ENCODE peak calls at places on chromosomes 6 and 20, in ten cellular contexts. J is IMR-90, Q is thoracic aorta, G is astrocyte of the cerebellum, T is cardiac fibroblast, Y is neural progenitor cell, B is upper lobe of right lung, E is astrocyte of the spinal cord, H is uterus, D is PC-3. F is an unnamed sample.

GRCh38 chr20:24984963-24985640 is 7.4 kb downstream of the APMAP start:
- DNase-seq in J (no peak), Q (no peak), G (no peak), T (no peak), Y (no peak), B (peak; percentile 53), E (no peak), H (no peak), D (no peak), F (no peak)

GRCh38 chr20:38727602-38728236 is 3.4 kb downstream of the SLC32A1 start:
- DNase-seq in J (no peak), Q (no peak), G (no peak), T (no peak), Y (no peak), B (no peak), E (no peak), H (no peak), D (no peak), F (no peak)

GRCh38 chr20:24598346-24598745 is 128.9 kb downstream of the SYNDIG1 start:
- DNase-seq in J (no peak), Q (no peak), G (no peak), T (no peak), Y (no peak), B (no peak), E (no peak), H (no peak), D (no peak), F (no peak)

GRCh38 chr20:20017852-20018245 is 687 bp downstream of the NAA20 start:
- DNase-seq in J (no peak), Q (no peak), G (no peak), T (no peak), Y (no peak), B (no peak), E (no peak), H (no peak), D (peak; percentile 23), F (no peak)

GRCh38 chr20:59812286-59813125 is 120.9 kb downstream of the SYCP2 start:
- DNase-seq in J (no peak), Q (no peak), G (no peak), T (no peak), Y (no peak), B (no peak), E (no peak), H (peak; percentile 4), D (no peak), F (no peak)

GRCh38 chr6:101290346-101290745 is 103.2 kb upstream of the GRIK2 start:
- DNase-seq in J (no peak), Q (no peak), G (no peak), T (no peak), Y (no peak), B (no peak), E (peak; percentile 1), H (no peak), D (no peak), F (peak; percentile 18)

GRCh38 chr6:63964347-63964746 is 328.7 kb downstream of the PHF3 start:
- DNase-seq in J (no peak), Q (no peak), G (no peak), T (no peak), Y (peak; percentile 20), B (no peak), E (no peak), H (no peak), D (no peak), F (no peak)

GRCh38 chr6:119079288-119079809 is 885 bp upstream of the FAM184A start:
- DNase-seq in J (peak; percentile 54), Q (no peak), G (peak; percentile 28), T (peak; percentile 60), Y (no peak), B (no peak), E (peak; percentile 46), H (no peak), D (peak; percentile 45), F (peak; percentile 65)

GRCh38 chr6:36731622-36732310 is 34.1 kb downstream of the RAB44 start:
- DNase-seq in J (no peak), Q (no peak), G (no peak), T (no peak), Y (no peak), B (no peak), E (no peak), H (no peak), D (no peak), F (no peak)

DNA sequence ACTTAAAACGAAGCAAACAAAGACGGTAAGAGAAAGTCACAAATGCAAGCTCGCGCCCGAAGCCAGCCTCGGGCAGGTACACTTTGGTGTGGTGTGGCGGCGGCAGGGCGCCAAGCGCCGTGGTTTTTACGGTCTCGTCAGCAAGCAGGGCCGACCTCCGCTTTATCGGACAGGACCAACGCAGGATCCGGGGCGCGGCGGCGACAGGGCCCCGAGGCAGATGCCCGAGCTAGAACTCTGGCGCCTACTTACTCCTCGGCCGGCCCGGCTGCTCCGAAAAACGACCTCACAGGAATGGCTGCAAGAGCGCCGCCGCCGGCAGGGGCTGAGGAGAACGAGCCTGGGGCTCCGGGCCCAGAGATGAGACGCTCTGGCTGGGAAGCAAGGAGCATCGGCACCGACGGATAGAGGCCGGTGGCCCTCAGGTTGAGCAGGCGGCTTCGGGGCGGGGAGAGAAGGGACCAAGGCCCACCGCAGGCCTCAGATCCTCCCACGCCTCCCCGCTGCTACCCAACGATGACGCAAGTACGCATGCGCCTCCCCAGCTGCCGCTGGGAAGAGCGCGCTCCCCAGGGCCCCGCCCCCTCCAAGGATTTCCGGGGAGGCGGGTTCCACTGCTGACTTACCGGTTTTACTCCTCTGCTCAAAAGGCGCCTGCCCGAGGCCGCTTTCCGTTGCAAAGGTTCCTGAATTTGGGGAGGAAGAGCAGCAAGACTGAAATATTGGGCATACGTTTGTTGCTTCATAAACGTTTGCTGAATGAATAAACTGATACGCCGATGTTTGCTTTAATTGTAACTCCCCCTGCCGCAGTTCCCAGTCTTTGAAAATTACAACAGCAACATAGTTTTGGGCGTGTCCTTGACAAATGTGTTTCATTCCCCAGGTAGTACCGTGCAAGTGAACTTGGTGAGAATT is 60.5 kb downstream of the FAM217A start:
- DNase-seq in J (peak; percentile 95), Q (peak; percentile 81), G (peak; percentile 86), T (peak; percentile 97), Y (peak; percentile 98), B (peak; percentile 98), E (peak; percentile 97), H (peak; percentile 95), D (peak; percentile 98), F (peak; percentile 94)
- TF ChIP-seq CTCF in J (peak; percentile 37), Q (peak; percentile 44), G (peak; percentile 55), T (peak; percentile 51), Y (peak; percentile 55), B (peak; percentile 36), E (peak; percentile 53), H (peak; percentile 57), D (peak; percentile 53), F (peak; percentile 53)

DNA sequence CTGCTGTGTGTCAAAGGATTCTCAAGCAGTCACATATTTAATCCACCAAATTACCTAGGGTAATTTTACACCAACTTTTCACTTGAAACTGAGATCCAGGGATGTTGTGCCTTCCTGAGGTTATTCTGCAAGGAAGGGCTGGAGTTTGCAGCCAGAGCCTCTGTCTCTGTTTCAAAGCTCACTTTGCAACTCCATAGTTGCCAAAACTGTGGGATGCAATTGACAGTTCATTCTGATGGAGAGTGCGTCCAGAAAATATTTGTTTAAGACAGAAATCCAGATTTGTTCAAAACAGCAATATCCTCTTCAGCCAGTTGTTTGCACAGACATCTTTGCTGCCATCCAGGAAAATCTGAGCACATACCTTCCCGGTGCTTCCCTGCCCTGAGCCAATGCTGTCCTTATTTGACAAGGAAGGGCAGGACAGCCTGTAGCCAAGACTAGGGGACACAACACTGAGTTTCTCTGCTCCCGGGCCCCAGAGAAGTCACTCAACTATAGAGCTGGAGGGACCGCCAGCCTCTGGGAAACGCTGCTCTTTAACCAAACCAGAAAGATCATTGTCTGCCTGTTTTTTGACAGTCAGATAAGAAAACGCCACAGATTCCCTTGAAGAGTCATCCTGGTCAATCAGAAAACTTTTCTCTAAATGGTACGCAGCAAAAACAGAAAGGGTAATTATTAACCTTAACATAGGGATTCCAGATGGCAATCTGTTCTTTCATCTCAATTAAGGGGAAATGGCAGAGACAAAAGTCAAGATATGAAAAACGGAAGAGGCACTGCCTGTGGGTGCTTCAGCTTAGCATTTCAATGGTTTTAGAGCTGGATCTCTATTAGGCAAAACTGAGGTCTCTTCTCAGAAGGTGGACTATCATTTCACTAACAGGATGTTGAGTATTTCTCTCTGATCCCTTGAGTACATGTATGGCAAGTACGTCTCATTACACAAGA is 297.3 kb downstream of the HIVEP2 start:
- DNase-seq in J (no peak), Q (no peak), G (no peak), T (no peak), Y (peak; percentile 9), B (no peak), E (no peak), H (no peak), D (no peak), F (no peak)
- H3K4me3 ChIP-seq in J (no peak overlapping the region), Q (no peak overlapping the region), G (no peak overlapping the region), T (no peak overlapping the region), Y (no peak overlapping the region), B (no peak overlapping the region), E (no peak overlapping the region), H (no peak overlapping the region), D (no peak overlapping the region), F (no peak overlapping the region)

GRCh38 chr6:66561479-66561878 is 854.5 kb upstream of the EYS start:
- DNase-seq in J (no peak), Q (no peak), G (no peak), T (no peak), Y (no peak), B (no peak), E (no peak), H (no peak), D (no peak), F (no peak)

GRCh38 chr6:66556936-66557335 is 849.9 kb upstream of the EYS start:
- DNase-seq in J (no peak), Q (no peak), G (no peak), T (no peak), Y (no peak), B (no peak), E (no peak), H (no peak), D (peak; percentile 5), F (no peak)

GRCh38 chr6:66555082-66555481 is 848.1 kb upstream of the EYS start:
- DNase-seq in J (no peak), Q (no peak), G (no peak), T (no peak), Y (no peak), B (no peak), E (no peak), H (no peak), D (no peak), F (no peak)

DNA sequence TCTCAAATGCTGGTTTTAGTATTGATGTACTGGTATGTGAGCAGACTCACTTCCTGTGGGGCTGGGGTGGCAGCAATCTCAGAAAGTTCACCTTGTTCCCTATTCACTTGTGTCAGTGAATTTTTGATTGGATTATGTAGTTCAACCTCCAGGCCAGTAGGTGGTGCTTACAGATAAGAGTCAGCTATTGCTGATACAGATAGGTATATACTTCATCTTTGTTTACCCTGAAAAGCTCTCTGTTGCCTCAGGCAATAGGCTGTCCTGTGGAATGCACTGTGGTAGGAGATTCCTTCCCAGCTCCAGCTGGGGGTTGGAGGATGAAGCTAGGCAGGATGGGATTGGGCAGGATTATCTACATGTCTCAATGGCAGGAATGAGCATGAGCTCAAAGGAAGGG is 851.2 kb upstream of the EYS start:
- DNase-seq in J (no peak), Q (no peak), G (no peak), T (no peak), Y (no peak), B (no peak), E (no peak), H (no peak), D (peak; percentile 22), F (no peak)
- TF ChIP-seq CTCF in J (no peak), Q (no peak), G (no peak), T (no peak), Y (peak; percentile 40), B (no peak), E (no peak), H (no peak), D (peak; percentile 40), F (no peak)

GRCh38 chr6:15242937-15243614 is 2.8 kb upstream of the JARID2 start:
- DNase-seq in J (no peak), Q (no peak), G (no peak), T (peak; percentile 23), Y (peak; percentile 31), B (peak; percentile 15), E (no peak), H (no peak), D (no peak), F (no peak)
- H3K4me3 ChIP-seq in J (no peak overlapping the region), Q (no peak overlapping the region), G (no peak overlapping the region), T (no peak overlapping the region), Y (peak overlapping the region; percentile 88), B (no peak overlapping the region), E (no peak overlapping the region), H (no peak overlapping the region), D (no peak overlapping the region), F (no peak overlapping the region)

F was measured in fibroblast of the aortic adventitia.